ENCODE peak calls at places on chromosome 14, in ten cellular contexts. W is CD8-positive, alpha-beta T cell; L is HTR-8/SVneo; Q is stimulated activated CD8-positive, alpha-beta memory T cell treated with anti-CD3 and anti-CD28 coated beads, Interleukin-4, amount 100 ng/mL, for 1 hour; T is choroid plexus epithelial cell; M is RKO; X is NCI-H82; G is RPMI7951; C is osteocyte; N is EH. H is an unnamed sample.

GRCh38 chr14:51302319-51303030 is 62.4 kb downstream of the TMX1 start:
- DNase-seq in W (no peak), L (no peak), Q (no peak), T (peak), M (no peak), X (no peak), G (peak), C (no peak), N (peak), H (no peak)

GRCh38 chr14:104639889-104640548 is 35.4 kb upstream of the TMEM179 start:
- DNase-seq in W (no peak), L (peak), Q (no peak), T (peak), M (peak), X (peak), G (peak), C (no peak), N (peak), H (peak)

GRCh38 chr14:102020058-102020971 is 55.9 kb downstream of the DYNC1H1 start:
- DNase-seq in W (peak), L (peak), Q (no peak), T (peak), M (peak), X (peak), G (peak), C (no peak), N (peak), H (no peak)

GRCh38 chr14:105503918-105504692 is 13.1 kb downstream of the TEDC1 start:
- DNase-seq in W (no peak), L (no peak), Q (no peak), T (no peak), M (no peak), X (no peak), G (no peak), C (peak), N (no peak), H (no peak)

GRCh38 chr14:100604709-100605108 is 17.5 kb upstream of the BEGAIN start:
- DNase-seq in W (no peak), L (no peak), Q (no peak), T (no peak), M (no peak), X (no peak), G (no peak), C (no peak), N (no peak), H (no peak)

GRCh38 chr14:105864651-105865265 is 338.4 kb downstream of the TMEM121 start:
- DNase-seq in W (no peak), L (no peak), Q (no peak), T (no peak), M (no peak), X (no peak), G (no peak), C (peak), N (no peak), H (no peak)

GRCh38 chr14:89399594-89400068 is 17.4 kb downstream of the FOXN3 start:
- DNase-seq in W (no peak), L (no peak), Q (no peak), T (peak), M (no peak), X (peak), G (peak), C (no peak), N (peak), H (no peak)

GRCh38 chr14:75422169-75422568 is 5.7 kb upstream of the JDP2 start:
- DNase-seq in W (no peak), L (peak), Q (no peak), T (peak), M (peak), X (no peak), G (peak), C (no peak), N (peak), H (no peak)

GRCh38 chr14:102474934-102475333 is 34.6 kb downstream of the ANKRD9 start:
- DNase-seq in W (no peak), L (no peak), Q (no peak), T (no peak), M (no peak), X (no peak), G (no peak), C (no peak), N (peak), H (no peak)